ENCODE peak calls at places on chromosomes 16 and 17, in five cellular contexts. E, Q, L, M and Z are unnamed samples.

GRCh38 chr17:15106540-15106939 is 158.6 kb downstream of the PMP22 start:
- DNase-seq in E (no peak), Q (no peak), L (no peak), M (no peak), Z (no peak)

GRCh38 chr17:75246404-75246803 is 15.0 kb downstream of the GGA3 start:
- DNase-seq in E (no peak), Q (no peak), L (no peak), M (no peak), Z (no peak)

GRCh38 chr17:38453951-38454421 is 25.7 kb downstream of the ARHGAP23 start:
- DNase-seq in E (peak; percentile 57), Q (peak; percentile 63), L (no peak), M (peak; percentile 33), Z (no peak)

GRCh38 chr17:2357931-2358434 is 20.7 kb downstream of the SGSM2 start:
- DNase-seq in E (no peak), Q (no peak), L (no peak), M (no peak), Z (no peak)

GRCh38 chr17:5467416-5467815 is 1.4 kb downstream of the DHX33 start:
- DNase-seq in E (no peak), Q (peak; percentile 2), L (no peak), M (no peak), Z (no peak)

GRCh38 chr17:10600551-10600950 is 51.1 kb upstream of the MYH2 start:
- DNase-seq in E (no peak), Q (peak; percentile 74), L (no peak), M (no peak), Z (no peak)

GRCh38 chr16:31002252-31002700 is 8.2 kb downstream of the STX1B start:
- DNase-seq in E (no peak), Q (no peak), L (no peak), M (no peak), Z (no peak)

GRCh38 chr17:77019955-77020379 is 120.8 kb upstream of the SEC14L1 start:
- DNase-seq in E (no peak), Q (peak; percentile 7), L (no peak), M (no peak), Z (no peak)

GRCh38 chr17:62134397-62134796 is 69.3 kb upstream of the MED13 start:
- DNase-seq in E (no peak), Q (no peak), L (no peak), M (no peak), Z (no peak)

GRCh38 chr17:45190503-45191282 is 29.0 kb downstream of the HEXIM2 start:
- DNase-seq in E (no peak), Q (no peak), L (no peak), M (no peak), Z (no peak)

GRCh38 chr16:79997257-79997656 is 396.7 kb upstream of the MAF start:
- DNase-seq in E (no peak), Q (no peak), L (no peak), M (no peak), Z (peak; percentile 10)

GRCh38 chr17:2776589-2777241 is 19.5 kb upstream of the RAP1GAP2 start:
- DNase-seq in E (peak; percentile 44), Q (no peak), L (no peak), M (no peak), Z (peak; percentile 79)

GRCh38 chr16:17229131-17229530 is 241.6 kb downstream of the XYLT1 start:
- DNase-seq in E (no peak), Q (no peak), L (no peak), M (no peak), Z (no peak)

GRCh38 chr17:66549312-66549705 is 246.9 kb downstream of the PRKCA start:
- DNase-seq in E (no peak), Q (peak; percentile 56), L (peak; percentile 86), M (no peak), Z (no peak)

GRCh38 chr17:66240013-66240412 is 10.8 kb upstream of the APOH start:
- DNase-seq in E (no peak), Q (no peak), L (no peak), M (no peak), Z (no peak)

GRCh38 chr17:44968225-44969143 is at the start of gene C1QL1:
- DNase-seq in E (peak; percentile 98), Q (peak; percentile 93), L (no peak), M (peak; percentile 85), Z (peak; percentile 97)

GRCh38 chr17:14330492-14330920 is 29.6 kb downstream of the HS3ST3B1 start:
- DNase-seq in E (no peak), Q (peak; percentile 93), L (no peak), M (no peak), Z (no peak)

GRCh38 chr17:956905-957304 is 22.7 kb downstream of the NXN start:
- DNase-seq in E (no peak), Q (no peak), L (no peak), M (no peak), Z (no peak)

GRCh38 chr16:7161886-7162285 is 170.8 kb upstream of the RBFOX1 start:
- DNase-seq in E (no peak), Q (no peak), L (no peak), M (no peak), Z (no peak)

GRCh38 chr16:2037631-2038358 is 9.8 kb downstream of the NTHL1 start:
- DNase-seq in E (peak; percentile 16), Q (no peak), L (no peak), M (no peak), Z (no peak)

GRCh38 chr16:23527961-23528634 is 17.8 kb upstream of the GGA2 start:
- DNase-seq in E (no peak), Q (no peak), L (no peak), M (no peak), Z (no peak)

GRCh38 chr17:72879877-72880276 is 212.6 kb downstream of the SLC39A11 start:
- DNase-seq in E (no peak), Q (no peak), L (no peak), M (no peak), Z (no peak)

GRCh38 chr16:86752582-86753175 is 174.3 kb downstream of the FOXL1 start:
- DNase-seq in E (no peak), Q (peak; percentile 29), L (no peak), M (no peak), Z (no peak)

GRCh38 chr16:85296859-85297698 is 184.8 kb upstream of the CIBAR2 start:
- DNase-seq in E (peak; percentile 58), Q (peak; percentile 36), L (no peak), M (no peak), Z (peak; percentile 40)

GRCh38 chr16:82585675-82586074 is 41.1 kb upstream of the CDH13 start:
- DNase-seq in E (no peak), Q (peak; percentile 10), L (peak; percentile 29), M (no peak), Z (no peak)

GRCh38 chr17:75843577-75844529 is at the start of gene UNC13D:
- DNase-seq in E (peak; percentile 7), Q (no peak), L (no peak), M (no peak), Z (peak; percentile 47)

GRCh38 chr16:84489141-84489540 is 15.3 kb downstream of the MEAK7 start:
- DNase-seq in E (no peak), Q (no peak), L (no peak), M (no peak), Z (no peak)

GRCh38 chr17:47846741-47847340 is 4.1 kb downstream of the SP6 start:
- DNase-seq in E (no peak), Q (no peak), L (no peak), M (no peak), Z (no peak)

GRCh38 chr17:12665263-12666210 is at the start of gene MYOCD:
- DNase-seq in E (no peak), Q (no peak), L (no peak), M (no peak), Z (peak; percentile 33)

GRCh38 chr16:21704733-21705132 is 41.0 kb downstream of the OTOA start:
- DNase-seq in E (no peak), Q (no peak), L (no peak), M (no peak), Z (no peak)

GRCh38 chr16:66940236-66940635 is 4.9 kb downstream of the CES2 start:
- DNase-seq in E (no peak), Q (no peak), L (no peak), M (no peak), Z (no peak)

GRCh38 chr16:31385680-31386079 is 7.5 kb upstream of the ITGAD start:
- DNase-seq in E (no peak), Q (no peak), L (no peak), M (no peak), Z (no peak)

GRCh38 chr17:17783825-17784598 is 52.8 kb downstream of the SREBF1 start:
- DNase-seq in E (peak; percentile 28), Q (peak; percentile 78), L (no peak), M (peak; percentile 52), Z (peak; percentile 53)

GRCh38 chr16:625402-626173 is 5.2 kb upstream of the WFIKKN1 start:
- DNase-seq in E (no peak), Q (no peak), L (no peak), M (no peak), Z (no peak)
- TF ChIP-seq CTCF in E (no peak), Q (no peak), L (no peak), M (no peak), Z (no peak)

GRCh38 chr17:7133424-7133823 is 18.8 kb upstream of the ASGR2 start:
- DNase-seq in E (no peak), Q (peak; percentile 3), L (no peak), M (no peak), Z (peak; percentile 18)
- TF ChIP-seq CTCF in E (peak; percentile 36), Q (peak; percentile 39), L (peak; percentile 50), M (no peak), Z (peak; percentile 46)

DNA sequence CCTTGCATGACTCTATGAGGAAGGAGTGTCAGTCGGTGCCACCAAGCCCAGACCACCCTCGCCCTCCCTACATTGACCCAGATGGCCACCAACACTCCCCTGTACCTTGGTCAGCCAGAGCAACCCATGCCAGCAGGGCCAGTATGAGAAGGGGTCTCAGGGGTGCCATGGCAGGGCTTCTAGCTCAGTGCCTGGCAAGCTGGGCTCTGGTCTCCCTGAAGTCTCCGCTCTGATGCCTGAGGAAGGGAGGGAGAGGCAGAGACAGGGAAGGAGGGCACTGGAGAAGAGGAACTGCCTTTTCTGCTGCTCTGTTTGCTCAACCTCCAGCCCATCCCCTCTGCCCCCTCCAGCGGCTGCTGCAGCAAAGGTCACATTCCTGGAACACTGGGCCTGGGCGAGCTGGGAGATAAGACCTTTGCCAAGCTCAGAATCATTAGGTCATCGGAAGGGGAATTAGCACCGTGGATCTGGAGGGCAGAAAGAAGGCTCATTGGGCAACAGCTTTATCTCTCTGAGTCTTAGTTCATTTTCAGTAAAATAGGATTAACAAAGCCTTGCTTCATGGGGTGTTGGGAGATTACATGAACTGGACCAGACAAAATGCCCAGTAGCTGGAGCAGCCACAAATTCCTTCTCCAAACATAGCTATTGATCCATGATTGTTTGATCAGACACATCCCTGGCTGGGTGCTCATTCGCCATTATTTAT is at the start of gene VTN:
- DNase-seq in E (peak; percentile 52), Q (peak; percentile 88), L (peak; percentile 31), M (no peak), Z (peak; percentile 90)
- TF ChIP-seq CTCF in E (peak; percentile 13), Q (no peak), L (no peak), M (no peak), Z (peak; percentile 46)

DNA sequence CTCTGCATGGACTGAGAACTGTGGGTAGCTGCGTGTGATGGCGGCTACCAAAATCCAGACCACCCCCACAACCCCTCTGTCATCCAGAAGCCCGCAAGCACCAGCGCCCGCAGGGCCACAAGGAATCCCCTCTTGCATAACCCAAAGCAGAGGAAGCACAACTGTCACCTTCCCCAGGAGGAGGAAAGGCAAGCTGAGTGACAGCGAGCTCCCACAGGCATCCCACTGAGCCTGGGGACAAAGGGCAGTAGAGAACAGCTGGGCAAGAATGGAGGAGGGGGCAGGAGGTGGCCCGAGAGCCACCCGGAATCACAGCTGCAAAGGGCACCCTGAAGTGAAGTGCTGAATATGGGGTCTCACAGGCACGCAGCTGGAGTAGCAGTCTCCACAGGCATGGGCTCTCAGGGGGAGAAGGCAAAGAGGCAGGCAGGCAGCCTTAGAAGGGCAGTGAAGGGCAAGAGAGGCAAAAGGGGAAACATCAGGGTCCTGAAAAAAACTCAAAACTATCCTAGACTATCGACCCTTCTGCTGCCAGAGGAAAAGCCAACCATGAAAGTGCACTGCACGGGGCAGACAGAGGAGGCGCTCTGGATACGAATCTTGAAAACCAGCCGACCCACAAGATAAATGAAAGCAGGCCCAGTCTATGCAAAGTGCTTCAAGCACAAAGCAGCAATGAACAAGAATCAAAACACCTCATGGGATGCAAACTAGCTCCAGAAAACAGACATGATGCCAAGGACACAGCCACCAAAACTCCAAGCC is 17.1 kb downstream of the USP36 start:
- DNase-seq in E (no peak), Q (no peak), L (no peak), M (no peak), Z (no peak)
- TF ChIP-seq CTCF in E (peak; percentile 33), Q (no peak), L (no peak), M (no peak), Z (no peak)